ENCODE peak calls at places on chromosomes 3 and 15, in six cellular contexts. U is kidney epithelial cell, S is fibroblast of mammary gland, A is HCT116, X is mesendoderm, K is brain microvascular endothelial cell. Z is an unnamed sample.

GRCh38 chr15:72474912-72475601 is 927 bp downstream of the ARIH1 start:
- DNase-seq in X (peak), U (no peak), A (peak), S (peak), K (peak), Z (peak)

GRCh38 chr15:40441736-40442531 is 1.2 kb downstream of the BAHD1 start:
- DNase-seq in U (no peak), K (no peak), S (no peak), A (no peak), X (no peak), Z (no peak)

GRCh38 chr3:139258276-139258675 is 85.5 kb upstream of the MRPS22 start:
- DNase-seq in X (no peak), K (no peak), U (no peak), S (no peak), A (no peak), Z (no peak)

GRCh38 chr3:185042357-185042756 is 110.5 kb downstream of the C3orf70 start:
- DNase-seq in A (no peak), S (peak), U (no peak), K (no peak), X (no peak), Z (no peak)

GRCh38 chr3:32577174-32577573 is 6.5 kb upstream of the DYNC1LI1 start:
- DNase-seq in S (no peak), X (no peak), K (no peak), A (no peak), U (no peak), Z (peak)

GRCh38 chr3:108060331-108060730 is 30.5 kb downstream of the CD47 start:
- DNase-seq in X (peak), A (no peak), K (peak), S (no peak), U (no peak), Z (peak)

GRCh38 chr15:31586841-31587240 is 260.2 kb downstream of the KLF13 start:
- DNase-seq in S (no peak), U (no peak), K (no peak), A (no peak), X (no peak), Z (no peak)

GRCh38 chr3:62995142-62995541 is 119.9 kb upstream of the CADPS start:
- DNase-seq in X (peak), A (no peak), U (no peak), K (no peak), S (no peak), Z (no peak)

GRCh38 chr3:140834266-140835037 is 107.2 kb upstream of the SLC25A36 start:
- DNase-seq in X (peak), A (no peak), S (peak), U (no peak), K (peak), Z (peak)

GRCh38 chr3:107838196-107838595 is 252.6 kb downstream of the CD47 start:
- DNase-seq in K (no peak), X (no peak), U (no peak), A (no peak), S (no peak), Z (no peak)

GRCh38 chr15:88256261-88257230 is at the start of gene NTRK3:
- DNase-seq in A (no peak), K (no peak), S (no peak), U (no peak), X (peak), Z (peak)

GRCh38 chr3:170418422-170419300 is at the start of gene CLDN11:
- DNase-seq in S (peak), X (peak), A (no peak), K (no peak), U (no peak), Z (peak)

GRCh38 chr3:170154569-170155143 is 26.9 kb downstream of the PHC3 start:
- DNase-seq in A (no peak), X (no peak), S (no peak), K (no peak), U (no peak), Z (no peak)

GRCh38 chr3:86416334-86416733 is 574.6 kb downstream of the VGLL3 start:
- DNase-seq in S (no peak), A (no peak), U (no peak), K (no peak), X (peak), Z (no peak)

GRCh38 chr15:80234883-80235282 is 17.1 kb downstream of the CTXND1 start:
- DNase-seq in X (peak), S (peak), U (no peak), K (no peak), A (peak), Z (peak)

GRCh38 chr3:41673643-41674042 is 288.3 kb downstream of the ULK4 start:
- DNase-seq in X (no peak), U (no peak), S (no peak), K (no peak), A (no peak), Z (peak)

GRCh38 chr3:179071161-179071568 is 444 bp downstream of the ZMAT3 start:
- DNase-seq in X (peak), A (no peak), S (peak), U (no peak), K (peak), Z (peak)

GRCh38 chr15:62999923-63000484 is 42.5 kb upstream of the TPM1 start:
- DNase-seq in X (peak), S (no peak), A (no peak), U (no peak), K (no peak), Z (no peak)

GRCh38 chr15:47908950-47909670 is 191.8 kb downstream of the SEMA6D start:
- DNase-seq in K (no peak), A (no peak), U (no peak), S (peak), X (no peak), Z (no peak)

GRCh38 chr15:39774688-39775267 is 7.9 kb downstream of the FSIP1 start:
- DNase-seq in U (no peak), X (no peak), K (no peak), S (no peak), A (no peak), Z (no peak)

GRCh38 chr3:127630811-127631714 is 2.1 kb downstream of the PODXL2 start:
- DNase-seq in X (no peak), U (no peak), A (no peak), S (no peak), K (no peak), Z (no peak)

GRCh38 chr3:169603661-169604060 is 59.9 kb downstream of the MECOM start:
- DNase-seq in X (no peak), U (no peak), S (no peak), A (no peak), K (no peak), Z (no peak)

GRCh38 chr3:51343918-51344687 is 41.0 kb upstream of the MANF start:
- DNase-seq in K (peak), A (peak), X (no peak), S (peak), U (no peak), Z (peak)

GRCh38 chr3:131794766-131795381 is 239.9 kb downstream of the CPNE4 start:
- DNase-seq in K (peak), U (peak), A (peak), X (peak), S (peak), Z (peak)

GRCh38 chr15:59792359-59792758 is 103.2 kb upstream of the BNIP2 start:
- DNase-seq in U (no peak), A (no peak), S (no peak), X (no peak), K (no peak), Z (no peak)

GRCh38 chr3:157107037-157107436 is 52.9 kb downstream of the CCNL1 start:
- DNase-seq in U (no peak), A (no peak), X (no peak), K (no peak), S (no peak), Z (no peak)

GRCh38 chr3:60954049-60954448 is 297.2 kb downstream of the FHIT start:
- DNase-seq in X (no peak), K (no peak), S (peak), A (no peak), U (no peak), Z (peak)

GRCh38 chr3:42934111-42934510 is 28.2 kb downstream of the ZNF662 start:
- DNase-seq in X (peak), A (no peak), U (no peak), S (no peak), K (no peak), Z (no peak)

GRCh38 chr15:77243146-77243545 is 172.2 kb upstream of the TSPAN3 start:
- DNase-seq in S (no peak), U (no peak), K (no peak), X (no peak), A (no peak), Z (peak)

GRCh38 chr15:45549831-45550230 is 27.3 kb upstream of the SLC30A4 start:
- DNase-seq in U (no peak), X (no peak), K (peak), A (no peak), S (peak), Z (peak)

GRCh38 chr15:38695249-38696119 is 130.9 kb upstream of the RASGRP1 start:
- DNase-seq in S (no peak), A (no peak), U (no peak), K (no peak), X (no peak), Z (no peak)

GRCh38 chr3:15903164-15903563 is 105.4 kb upstream of the ANKRD28 start:
- DNase-seq in K (no peak), X (no peak), U (no peak), A (no peak), S (peak), Z (peak)

GRCh38 chr3:34583451-34583850 is 785.0 kb downstream of the PDCD6IP start:
- DNase-seq in U (no peak), K (no peak), S (no peak), X (no peak), A (no peak), Z (no peak)

GRCh38 chr3:53109822-53110771 is 20.1 kb downstream of the RFT1 start:
- DNase-seq in K (peak), S (peak), U (no peak), A (peak), X (peak), Z (peak)

GRCh38 chr3:193250492-193250891 is 9.5 kb downstream of the PLAAT1 start:
- DNase-seq in K (no peak), U (no peak), X (no peak), A (no peak), S (no peak), Z (no peak)

GRCh38 chr3:128498901-128499530 is 6.0 kb upstream of the GATA2 start:
- DNase-seq in A (no peak), U (no peak), S (no peak), X (no peak), K (no peak), Z (no peak)

GRCh38 chr15:85002517-85002916 is 20.9 kb downstream of the PDE8A start:
- DNase-seq in X (peak), S (no peak), K (no peak), A (no peak), U (no peak), Z (no peak)

GRCh38 chr3:122598556-122598955 is 21.1 kb downstream of the PARP15 start:
- DNase-seq in A (no peak), X (no peak), K (no peak), S (no peak), U (no peak), Z (no peak)

GRCh38 chr3:104437131-104437750 is 929.5 kb upstream of the ALCAM start:
- DNase-seq in X (peak), S (peak), K (peak), A (peak), U (peak), Z (peak)
- H3K4me3 ChIP-seq in X (no peak), S (no peak), K (no peak), A (peak), U (no peak), Z (no peak)

GRCh38 chr15:70704166-70704565 is 59.2 kb downstream of the UACA start:
- DNase-seq in X (no peak), A (no peak), U (no peak), K (no peak), S (no peak), Z (no peak)

GRCh38 chr15:70703483-70703882 is 59.9 kb downstream of the UACA start:
- DNase-seq in U (no peak), K (peak), X (peak), A (no peak), S (peak), Z (no peak)

GRCh38 chr15:70703066-70703465 is 60.3 kb downstream of the UACA start:
- DNase-seq in K (no peak), X (no peak), A (no peak), U (no peak), S (no peak), Z (no peak)

GRCh38 chr15:70701891-70702568 is 61.3 kb downstream of the UACA start:
- DNase-seq in K (peak), U (no peak), X (peak), A (no peak), S (peak), Z (peak)

DNA sequence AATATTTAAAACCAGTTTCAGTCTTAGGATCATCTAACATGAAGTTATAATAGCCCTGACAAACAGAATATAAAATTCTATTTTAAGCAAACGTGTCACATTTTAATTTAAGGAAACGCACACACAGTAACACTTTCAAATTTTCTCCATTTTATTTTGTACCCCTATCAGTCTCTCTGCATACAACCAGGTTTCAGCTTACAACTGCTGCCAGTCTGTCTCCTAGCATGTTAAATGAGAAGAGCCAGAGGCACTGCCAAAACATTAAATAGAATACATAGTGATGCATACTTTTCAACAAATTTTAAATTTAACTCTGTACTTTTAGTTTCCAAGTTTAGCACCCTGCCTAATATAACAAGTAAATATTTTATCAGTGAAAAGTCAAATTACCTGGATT is 60.8 kb downstream of the UACA start:
- DNase-seq in A (no peak), K (no peak), U (no peak), X (no peak), S (no peak), Z (no peak)
- H3K4me3 ChIP-seq in A (no peak), K (peak), U (no peak), X (no peak), S (no peak), Z (no peak)

GRCh38 chr3:168338176-168338575 is 242.5 kb upstream of the GOLIM4 start:
- DNase-seq in A (no peak), U (no peak), K (no peak), X (peak), S (no peak), Z (no peak)

GRCh38 chr3:168341192-168341816 is 245.6 kb upstream of the GOLIM4 start:
- DNase-seq in K (peak), U (peak), X (no peak), S (peak), A (no peak), Z (peak)

GRCh38 chr3:168341965-168342719 is 246.4 kb upstream of the GOLIM4 start:
- DNase-seq in K (peak), A (no peak), S (no peak), U (no peak), X (no peak), Z (no peak)

DNA sequence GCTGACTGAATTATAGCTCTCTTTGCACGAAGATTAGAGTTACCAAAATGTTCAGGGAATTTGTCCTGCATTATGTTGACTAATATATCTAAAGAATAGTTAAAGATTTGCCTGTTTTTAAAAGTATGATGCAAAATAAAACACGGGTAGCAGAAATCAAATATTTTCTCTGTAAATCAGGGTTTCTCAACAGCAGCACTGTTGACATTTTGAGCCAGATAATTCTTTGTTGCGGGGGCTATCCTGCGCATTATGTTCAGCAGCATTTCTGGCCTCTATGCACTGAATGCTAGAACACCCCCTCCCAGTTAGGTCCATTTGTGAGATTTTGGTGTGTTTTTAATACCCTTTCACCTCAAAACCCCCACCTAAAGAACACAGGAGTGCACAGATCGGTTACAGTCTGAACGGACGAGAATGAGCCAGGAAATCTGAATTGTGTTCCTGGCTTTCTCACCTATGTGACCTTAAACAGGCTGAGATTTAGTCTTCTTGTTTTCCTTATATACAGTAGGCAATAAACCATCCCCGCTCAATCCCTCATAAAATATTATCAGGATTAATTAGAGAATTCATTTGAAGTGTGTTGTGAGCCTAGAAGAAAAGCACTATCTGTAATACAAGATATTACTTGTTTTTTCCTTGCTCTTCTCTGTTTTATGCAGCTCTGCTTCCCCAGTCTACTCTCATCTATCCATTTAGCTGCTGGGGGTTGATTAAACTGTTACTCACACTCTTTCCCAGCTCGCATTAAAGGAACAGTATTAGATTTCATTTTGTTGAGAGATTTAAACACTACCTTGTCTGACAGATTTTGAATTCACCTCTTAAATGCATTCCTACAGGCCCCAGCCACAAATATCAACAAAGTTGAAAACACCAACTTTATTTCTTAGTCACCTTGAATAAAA is 247.5 kb upstream of the GOLIM4 start:
- DNase-seq in U (no peak), K (peak), A (no peak), X (no peak), S (no peak), Z (no peak)
- H3K4me3 ChIP-seq in U (no peak), K (no peak), A (no peak), X (no peak), S (no peak), Z (no peak)

DNA sequence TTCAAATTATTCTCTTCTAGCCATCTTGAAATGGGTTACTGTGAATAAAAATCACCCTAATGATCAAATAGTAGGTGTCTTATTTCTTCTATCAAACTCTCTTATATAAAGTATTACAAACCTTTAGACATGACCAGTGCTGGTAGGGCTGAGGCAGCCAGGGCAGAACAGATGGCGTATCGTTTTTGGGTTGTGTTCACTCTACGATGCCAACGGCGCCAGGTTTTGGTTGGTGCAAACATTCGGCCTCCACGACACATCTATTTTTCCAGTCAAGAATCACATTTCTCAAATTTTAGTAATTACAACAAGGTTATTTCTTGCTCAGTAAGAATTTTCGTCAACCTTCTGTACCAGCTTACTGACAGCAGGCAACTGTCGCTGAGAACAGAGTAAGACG is 2.2 kb downstream of the RPL4 start:
- DNase-seq in U (no peak), X (no peak), A (no peak), S (no peak), K (no peak), Z (no peak)
- H3K4me3 ChIP-seq in U (peak), X (peak), A (no peak), S (peak), K (peak), Z (peak)

GRCh38 chr3:180762866-180763265 is 83.6 kb upstream of the CCDC39 start:
- DNase-seq in K (no peak), A (no peak), U (no peak), S (no peak), X (no peak), Z (peak)
- H3K4me3 ChIP-seq in K (no peak), A (no peak), U (no peak), S (no peak), X (no peak), Z (no peak)

GRCh38 chr3:186772886-186773417 is 10.4 kb upstream of the EIF4A2 start:
- DNase-seq in A (no peak), S (no peak), U (no peak), K (no peak), X (no peak), Z (peak)
- H3K4me3 ChIP-seq in A (no peak), S (peak), U (peak), K (peak), X (no peak), Z (peak)

DNA sequence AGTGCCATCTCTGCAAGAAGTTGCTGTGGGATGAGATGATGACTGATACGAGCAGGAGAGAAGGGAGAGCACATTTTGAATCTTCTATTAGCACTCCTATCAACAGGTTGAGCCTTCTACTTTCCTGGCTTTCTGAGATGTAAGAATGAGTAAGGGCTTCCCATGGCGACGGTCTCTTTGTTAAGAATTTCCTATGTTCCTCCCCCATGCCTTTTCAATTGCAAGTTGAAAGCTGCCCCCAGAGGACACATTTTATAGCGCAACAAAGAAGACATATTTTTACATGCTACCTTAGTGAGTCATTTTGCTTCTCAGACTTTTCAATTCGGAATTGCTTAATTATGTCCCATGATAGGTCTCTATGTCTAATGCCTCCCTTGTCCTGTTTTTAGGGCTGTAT is 71.3 kb upstream of the LRTM1 start:
- DNase-seq in U (peak), A (no peak), K (peak), X (peak), S (peak), Z (peak)
- H3K4me3 ChIP-seq in U (no peak), A (no peak), K (no peak), X (no peak), S (no peak), Z (no peak)

GRCh38 chr3:111999924-112000835 is 1.5 kb downstream of the TAGLN3 start:
- DNase-seq in X (no peak), A (no peak), K (no peak), S (no peak), U (no peak), Z (no peak)

GRCh38 chr3:112003321-112004080 is 4.8 kb downstream of the TAGLN3 start:
- DNase-seq in A (no peak), X (no peak), K (no peak), U (no peak), S (no peak), Z (no peak)

GRCh38 chr3:112002458-112002971 is 3.8 kb downstream of the TAGLN3 start:
- DNase-seq in K (no peak), A (no peak), X (no peak), U (no peak), S (peak), Z (no peak)

GRCh38 chr3:112000971-112001370 is 2.2 kb downstream of the TAGLN3 start:
- DNase-seq in X (peak), K (no peak), A (no peak), S (no peak), U (no peak), Z (no peak)

DNA sequence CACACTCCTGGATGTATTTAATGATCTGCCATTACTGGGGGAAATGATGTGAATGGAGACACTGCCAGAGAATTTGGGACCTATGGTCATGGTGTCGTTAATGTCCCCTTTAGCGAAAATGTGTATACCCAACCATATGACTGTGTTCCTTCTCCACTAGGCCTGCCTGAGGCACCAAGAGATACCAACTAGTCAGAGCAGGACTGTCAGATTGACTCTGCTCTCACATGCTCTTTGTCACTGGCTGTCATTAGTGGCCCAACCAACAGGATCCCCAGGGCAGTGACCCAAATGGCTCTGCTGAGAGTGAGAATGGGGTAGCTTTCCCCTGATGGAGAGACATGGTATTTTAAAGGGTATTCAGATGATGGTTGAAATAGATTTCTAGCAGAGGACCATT is 2.8 kb downstream of the TAGLN3 start:
- DNase-seq in A (no peak), S (no peak), K (no peak), X (peak), U (no peak), Z (no peak)
- H3K4me3 ChIP-seq in A (no peak), S (no peak), K (no peak), X (no peak), U (no peak), Z (no peak)